ENCODE peak calls at places on chromosomes 7 and 10, in seven cellular contexts. One of them, this sample, is unnamed.

GRCh38 chr7:143362126-143362961 is at the start of gene FAM131B:
- DNase-seq in GM12878: no peak
- DNase-seq in HCT116: no peak
- DNase-seq in HepG2: no peak
- DNase-seq in K562: peak; percentile 49
- DNase-seq in SK-N-SH: peak; percentile 91
- DNase-seq in H1: no peak
- DNase-seq in this sample: no peak

GRCh38 chr10:391304-391703 is 256.0 kb downstream of the ZMYND11 start:
- DNase-seq in GM12878: no peak
- DNase-seq in HCT116: no peak
- DNase-seq in HepG2: no peak
- DNase-seq in K562: no peak
- DNase-seq in SK-N-SH: peak; percentile 70
- DNase-seq in H1: no peak
- DNase-seq in this sample: no peak

GRCh38 chr10:59175538-59176240 is 754 bp upstream of the PHYHIPL start:
- DNase-seq in GM12878: no peak
- DNase-seq in HCT116: no peak
- DNase-seq in HepG2: peak; percentile 40
- DNase-seq in K562: no peak
- DNase-seq in SK-N-SH: no peak
- DNase-seq in H1: no peak
- DNase-seq in this sample: no peak

GRCh38 chr7:134552105-134552504 is 3.2 kb downstream of the AKR1B15 start:
- DNase-seq in GM12878: no peak
- DNase-seq in HCT116: no peak
- DNase-seq in HepG2: peak; percentile 20
- DNase-seq in K562: peak; percentile 42
- DNase-seq in SK-N-SH: no peak
- DNase-seq in H1: no peak
- DNase-seq in this sample: no peak

GRCh38 chr7:74033372-74034311 is 5.7 kb downstream of the ELN start:
- DNase-seq in GM12878: no peak
- DNase-seq in HCT116: no peak
- DNase-seq in HepG2: no peak
- DNase-seq in K562: peak; percentile 55
- DNase-seq in SK-N-SH: peak; percentile 97
- DNase-seq in H1: no peak
- DNase-seq in this sample: no peak

GRCh38 chr10:77636967-77637473 is 588 bp downstream of the KCNMA1 start:
- DNase-seq in GM12878: no peak
- DNase-seq in HCT116: no peak
- DNase-seq in HepG2: no peak
- DNase-seq in K562: no peak
- DNase-seq in SK-N-SH: peak; percentile 76
- DNase-seq in H1: no peak
- DNase-seq in this sample: no peak

GRCh38 chr7:114875171-114875570 is 46.7 kb upstream of the MDFIC start:
- DNase-seq in GM12878: no peak
- DNase-seq in HCT116: no peak
- DNase-seq in HepG2: no peak
- DNase-seq in K562: no peak
- DNase-seq in SK-N-SH: no peak
- DNase-seq in H1: no peak
- DNase-seq in this sample: no peak

GRCh38 chr7:47786557-47787248 is 161.6 kb downstream of the PKD1L1 start:
- DNase-seq in GM12878: no peak
- DNase-seq in HCT116: peak; percentile 91
- DNase-seq in HepG2: peak; percentile 97
- DNase-seq in K562: no peak
- DNase-seq in SK-N-SH: no peak
- DNase-seq in H1: peak; percentile 57
- DNase-seq in this sample: peak; percentile 71

GRCh38 chr10:104735469-104735868 is 94.4 kb downstream of the SORCS3 start:
- DNase-seq in GM12878: no peak
- DNase-seq in HCT116: no peak
- DNase-seq in HepG2: no peak
- DNase-seq in K562: no peak
- DNase-seq in SK-N-SH: peak; percentile 64
- DNase-seq in H1: no peak
- DNase-seq in this sample: no peak

GRCh38 chr10:112728997-112729396 is 221.1 kb upstream of the TCF7L2 start:
- DNase-seq in GM12878: no peak
- DNase-seq in HCT116: no peak
- DNase-seq in HepG2: no peak
- DNase-seq in K562: no peak
- DNase-seq in SK-N-SH: no peak
- DNase-seq in H1: no peak
- DNase-seq in this sample: no peak

GRCh38 chr7:104012815-104013214 is 23.4 kb upstream of the RELN start:
- DNase-seq in GM12878: no peak
- DNase-seq in HCT116: no peak
- DNase-seq in HepG2: no peak
- DNase-seq in K562: no peak
- DNase-seq in SK-N-SH: no peak
- DNase-seq in H1: no peak
- DNase-seq in this sample: no peak

GRCh38 chr7:31020652-31021051 is 31.5 kb upstream of the ADCYAP1R1 start:
- DNase-seq in GM12878: no peak
- DNase-seq in HCT116: no peak
- DNase-seq in HepG2: no peak
- DNase-seq in K562: no peak
- DNase-seq in SK-N-SH: no peak
- DNase-seq in H1: no peak
- DNase-seq in this sample: peak; percentile 72

GRCh38 chr7:156347132-156347531 is 293.4 kb upstream of the RNF32 start:
- DNase-seq in GM12878: no peak
- DNase-seq in HCT116: no peak
- DNase-seq in HepG2: no peak
- DNase-seq in K562: no peak
- DNase-seq in SK-N-SH: no peak
- DNase-seq in H1: no peak
- DNase-seq in this sample: no peak

GRCh38 chr7:2834748-2835441 is 9.2 kb downstream of the GNA12 start:
- DNase-seq in GM12878: no peak
- DNase-seq in HCT116: no peak
- DNase-seq in HepG2: no peak
- DNase-seq in K562: no peak
- DNase-seq in SK-N-SH: no peak
- DNase-seq in H1: no peak
- DNase-seq in this sample: no peak

GRCh38 chr7:18513343-18513742 is 17.8 kb downstream of the HDAC9 start:
- DNase-seq in GM12878: no peak
- DNase-seq in HCT116: no peak
- DNase-seq in HepG2: no peak
- DNase-seq in K562: no peak
- DNase-seq in SK-N-SH: no peak
- DNase-seq in H1: no peak
- DNase-seq in this sample: no peak

GRCh38 chr10:121947931-121948330 is 20.1 kb upstream of the ATE1 start:
- DNase-seq in GM12878: no peak
- DNase-seq in HCT116: no peak
- DNase-seq in HepG2: no peak
- DNase-seq in K562: no peak
- DNase-seq in SK-N-SH: no peak
- DNase-seq in H1: no peak
- DNase-seq in this sample: no peak

GRCh38 chr10:67603086-67603485 is 92.9 kb downstream of the CTNNA3 start:
- DNase-seq in GM12878: no peak
- DNase-seq in HCT116: no peak
- DNase-seq in HepG2: no peak
- DNase-seq in K562: no peak
- DNase-seq in SK-N-SH: no peak
- DNase-seq in H1: no peak
- DNase-seq in this sample: no peak

GRCh38 chr10:67608001-67608400 is 88.0 kb downstream of the CTNNA3 start:
- DNase-seq in GM12878: no peak
- DNase-seq in HCT116: no peak
- DNase-seq in HepG2: no peak
- DNase-seq in K562: no peak
- DNase-seq in SK-N-SH: no peak
- DNase-seq in H1: no peak
- DNase-seq in this sample: no peak

GRCh38 chr10:67607472-67607871 is 88.5 kb downstream of the CTNNA3 start:
- DNase-seq in GM12878: no peak
- DNase-seq in HCT116: no peak
- DNase-seq in HepG2: no peak
- DNase-seq in K562: no peak
- DNase-seq in SK-N-SH: no peak
- DNase-seq in H1: no peak
- DNase-seq in this sample: no peak

GRCh38 chr10:67603701-67604100 is 92.3 kb downstream of the CTNNA3 start:
- DNase-seq in GM12878: no peak
- DNase-seq in HCT116: no peak
- DNase-seq in HepG2: no peak
- DNase-seq in K562: no peak
- DNase-seq in SK-N-SH: no peak
- DNase-seq in H1: no peak
- DNase-seq in this sample: no peak

GRCh38 chr10:67606572-67606971 is 89.4 kb downstream of the CTNNA3 start:
- DNase-seq in GM12878: no peak
- DNase-seq in HCT116: no peak
- DNase-seq in HepG2: no peak
- DNase-seq in K562: no peak
- DNase-seq in SK-N-SH: no peak
- DNase-seq in H1: no peak
- DNase-seq in this sample: peak; percentile 30
- TF ChIP-seq YY1 in GM12878: no peak
- TF ChIP-seq YY1 in HCT116: no peak
- TF ChIP-seq YY1 in HepG2: no peak
- TF ChIP-seq YY1 in K562: no peak
- TF ChIP-seq YY1 in SK-N-SH: no peak
- TF ChIP-seq YY1 in H1: no peak
- TF ChIP-seq YY1 in this sample: no peak

DNA sequence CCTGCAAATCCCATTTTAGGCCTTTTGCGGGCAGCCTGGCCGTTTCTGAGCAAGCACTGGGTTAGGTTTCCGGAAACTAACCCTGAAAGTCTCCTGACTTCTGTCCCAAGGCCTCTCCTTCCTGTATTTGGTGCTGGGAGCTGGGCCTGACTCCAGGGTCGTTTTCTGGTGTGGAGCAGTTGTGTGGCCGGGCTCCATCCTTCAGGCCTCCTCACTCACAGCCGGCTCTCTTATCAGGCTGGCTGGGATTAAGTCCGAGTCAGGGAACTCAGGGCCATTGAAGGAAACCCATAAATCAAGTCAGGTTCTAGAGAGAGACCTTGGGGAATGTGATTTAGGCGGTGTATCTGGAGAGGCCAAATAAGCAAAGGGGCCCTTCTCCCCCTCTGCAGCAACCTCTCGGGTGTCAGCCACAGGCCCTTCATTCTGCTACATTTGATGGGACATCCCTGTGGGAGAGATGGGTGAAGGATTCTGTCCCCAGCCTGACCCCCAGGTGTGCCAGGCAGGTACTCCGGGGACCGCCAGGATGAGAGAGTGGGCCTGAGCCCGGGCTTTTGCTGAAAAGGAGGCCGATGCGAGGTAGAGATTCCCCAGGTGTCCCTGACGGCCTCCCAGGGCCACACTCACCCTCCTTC is 3.3 kb downstream of the GATA3 start:
- DNase-seq in GM12878: no peak
- DNase-seq in HCT116: no peak
- DNase-seq in HepG2: no peak
- DNase-seq in K562: no peak
- DNase-seq in SK-N-SH: no peak
- DNase-seq in H1: no peak
- DNase-seq in this sample: no peak
- H3K9ac ChIP-seq in GM12878: no peak overlapping the region
- H3K9ac ChIP-seq in HCT116: no peak overlapping the region
- H3K9ac ChIP-seq in HepG2: no peak overlapping the region
- H3K9ac ChIP-seq in K562: no peak overlapping the region
- H3K9ac ChIP-seq in SK-N-SH: peak overlapping the region; percentile 96
- H3K9ac ChIP-seq in H1: no peak overlapping the region
- H3K9ac ChIP-seq in this sample: peak overlapping the region; percentile 45

DNA sequence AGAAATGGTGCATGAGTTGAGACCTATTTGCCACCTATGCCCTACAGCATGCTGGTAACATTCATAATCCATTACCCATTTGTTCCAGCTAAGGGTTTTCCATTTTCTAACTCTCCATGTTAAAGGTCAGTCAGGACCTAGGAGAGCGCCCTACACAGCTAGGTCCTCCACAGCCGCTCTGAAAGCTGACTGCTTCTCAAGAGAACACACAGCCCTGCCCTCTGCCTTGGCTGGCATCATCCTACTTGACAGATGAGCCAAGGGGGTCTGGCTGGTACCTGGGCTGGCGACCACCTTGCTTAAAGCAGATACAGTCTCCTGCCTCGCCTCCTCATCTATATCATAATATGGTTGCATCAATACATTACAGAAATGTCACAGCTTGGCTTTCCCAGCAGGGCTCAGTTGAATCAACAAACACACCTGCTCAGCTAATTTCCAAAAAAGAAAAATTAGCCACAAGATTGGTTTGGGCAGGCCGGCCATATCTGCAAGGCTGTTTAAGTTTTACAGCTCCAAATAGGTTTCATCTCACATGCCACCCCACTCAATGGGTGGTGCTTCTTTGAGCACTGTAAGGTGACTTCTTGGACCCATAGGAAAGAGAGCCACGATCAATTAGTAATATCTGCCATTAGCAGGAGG is 17.3 kb downstream of the TLL2 start:
- DNase-seq in GM12878: no peak
- DNase-seq in HCT116: no peak
- DNase-seq in HepG2: no peak
- DNase-seq in K562: no peak
- DNase-seq in SK-N-SH: no peak
- DNase-seq in H1: no peak
- DNase-seq in this sample: no peak
- TF ChIP-seq YY1 in GM12878: no peak
- TF ChIP-seq YY1 in HCT116: no peak
- TF ChIP-seq YY1 in HepG2: no peak
- TF ChIP-seq YY1 in K562: no peak
- TF ChIP-seq YY1 in SK-N-SH: no peak
- TF ChIP-seq YY1 in H1: no peak
- TF ChIP-seq YY1 in this sample: no peak

GRCh38 chr10:79248341-79248931 is 98.8 kb upstream of the PPIF start:
- DNase-seq in GM12878: no peak
- DNase-seq in HCT116: no peak
- DNase-seq in HepG2: no peak
- DNase-seq in K562: no peak
- DNase-seq in SK-N-SH: peak; percentile 57
- DNase-seq in H1: no peak
- DNase-seq in this sample: no peak

GRCh38 chr10:79250259-79250658 is 97.0 kb upstream of the PPIF start:
- DNase-seq in GM12878: no peak
- DNase-seq in HCT116: no peak
- DNase-seq in HepG2: no peak
- DNase-seq in K562: no peak
- DNase-seq in SK-N-SH: no peak
- DNase-seq in H1: no peak
- DNase-seq in this sample: no peak

GRCh38 chr10:79246606-79247275 is 100.5 kb upstream of the PPIF start:
- DNase-seq in GM12878: no peak
- DNase-seq in HCT116: no peak
- DNase-seq in HepG2: no peak
- DNase-seq in K562: no peak
- DNase-seq in SK-N-SH: peak; percentile 71
- DNase-seq in H1: no peak
- DNase-seq in this sample: no peak

GRCh38 chr10:79247373-79248137 is 99.7 kb upstream of the PPIF start:
- DNase-seq in GM12878: no peak
- DNase-seq in HCT116: no peak
- DNase-seq in HepG2: no peak
- DNase-seq in K562: no peak
- DNase-seq in SK-N-SH: no peak
- DNase-seq in H1: no peak
- DNase-seq in this sample: no peak

GRCh38 chr10:79249156-79250121 is 97.8 kb upstream of the PPIF start:
- DNase-seq in GM12878: peak; percentile 74
- DNase-seq in HCT116: no peak
- DNase-seq in HepG2: no peak
- DNase-seq in K562: no peak
- DNase-seq in SK-N-SH: no peak
- DNase-seq in H1: no peak
- DNase-seq in this sample: no peak
- H3K9ac ChIP-seq in GM12878: peak overlapping the region; percentile 93
- H3K9ac ChIP-seq in HCT116: no peak overlapping the region
- H3K9ac ChIP-seq in HepG2: no peak overlapping the region
- H3K9ac ChIP-seq in K562: no peak overlapping the region
- H3K9ac ChIP-seq in SK-N-SH: no peak overlapping the region
- H3K9ac ChIP-seq in H1: no peak overlapping the region
- H3K9ac ChIP-seq in this sample: no peak overlapping the region